ENCODE peak calls at places on chromosomes 11 and 22, in ten cellular contexts. S is right lobe of liver; C is psoas muscle; D is thyroid gland; G is uterus; N is neuronal stem cell; H is aorta; B is fibroblast of lung; I is left lung; L is CD8-positive, alpha-beta T cell. J is an unnamed sample. For H3K4me1 and H3K9me3, the result is how much of the 10 kb centered on the place peaks cover.

GRCh38 chr11:104033134-104033533 is 3.3 kb upstream of the DDI1 start:
- DNase-seq in S (no peak), C (no peak), D (no peak), G (no peak), N (no peak), H (no peak), B (peak), I (no peak), L (no peak), J (no peak)

GRCh38 chr22:19691007-19691720 is 23.1 kb upstream of the SEPTIN5 start:
- DNase-seq in S (no peak), C (no peak), D (no peak), G (no peak), N (no peak), H (no peak), B (no peak), I (no peak), L (no peak), J (no peak)

GRCh38 chr11:62124186-62125113 is 639 bp downstream of the INCENP start:
- DNase-seq in S (no peak), C (no peak), D (peak), G (no peak), N (no peak), H (peak), B (peak), I (no peak), L (no peak), J (no peak)

GRCh38 chr11:6746086-6746618 is 25.6 kb downstream of the OR2AG2 start:
- DNase-seq in S (no peak), C (no peak), D (no peak), G (no peak), N (no peak), H (no peak), B (no peak), I (no peak), L (peak), J (peak)

GRCh38 chr11:92596596-92597317 is 372.1 kb downstream of the FAT3 start:
- DNase-seq in S (no peak), C (no peak), D (no peak), G (no peak), N (no peak), H (no peak), B (no peak), I (no peak), L (no peak), J (no peak)

GRCh38 chr11:110093407-110094297 is 460 bp downstream of the ZC3H12C start:
- DNase-seq in S (peak), C (peak), D (peak), G (peak), N (peak), H (peak), B (peak), I (peak), L (no peak), J (no peak)

GRCh38 chr11:64644348-64645242 is 53.6 kb downstream of the SLC22A12 start:
- DNase-seq in S (no peak), C (no peak), D (peak), G (no peak), N (no peak), H (no peak), B (no peak), I (no peak), L (no peak), J (no peak)

GRCh38 chr11:9030601-9031000 is 26.8 kb upstream of the NRIP3 start:
- DNase-seq in S (no peak), C (no peak), D (no peak), G (no peak), N (no peak), H (no peak), B (no peak), I (no peak), L (no peak), J (no peak)

GRCh38 chr11:20066013-20066782 is 94.1 kb downstream of the DBX1 start:
- DNase-seq in S (no peak), C (no peak), D (no peak), G (no peak), N (no peak), H (no peak), B (no peak), I (no peak), L (no peak), J (no peak)

GRCh38 chr22:27327981-27328721 is 473.4 kb downstream of the MN1 start:
- DNase-seq in S (no peak), C (no peak), D (no peak), G (no peak), N (no peak), H (no peak), B (no peak), I (no peak), L (no peak), J (no peak)

GRCh38 chr11:105000167-105000566 is 22.8 kb downstream of the CASP5 start:
- DNase-seq in S (no peak), C (no peak), D (no peak), G (no peak), N (no peak), H (no peak), B (no peak), I (no peak), L (no peak), J (no peak)

GRCh38 chr11:45158891-45159605 is 12.6 kb downstream of the PRDM11 start:
- DNase-seq in S (no peak), C (no peak), D (peak), G (no peak), N (no peak), H (peak), B (no peak), I (no peak), L (no peak), J (no peak)
- H3K27ac ChIP-seq in S (no peak), C (peak), D (peak), G (peak), N (no peak), H (peak), B (no peak), I (no peak), L (no peak), J (no peak)

DNA sequence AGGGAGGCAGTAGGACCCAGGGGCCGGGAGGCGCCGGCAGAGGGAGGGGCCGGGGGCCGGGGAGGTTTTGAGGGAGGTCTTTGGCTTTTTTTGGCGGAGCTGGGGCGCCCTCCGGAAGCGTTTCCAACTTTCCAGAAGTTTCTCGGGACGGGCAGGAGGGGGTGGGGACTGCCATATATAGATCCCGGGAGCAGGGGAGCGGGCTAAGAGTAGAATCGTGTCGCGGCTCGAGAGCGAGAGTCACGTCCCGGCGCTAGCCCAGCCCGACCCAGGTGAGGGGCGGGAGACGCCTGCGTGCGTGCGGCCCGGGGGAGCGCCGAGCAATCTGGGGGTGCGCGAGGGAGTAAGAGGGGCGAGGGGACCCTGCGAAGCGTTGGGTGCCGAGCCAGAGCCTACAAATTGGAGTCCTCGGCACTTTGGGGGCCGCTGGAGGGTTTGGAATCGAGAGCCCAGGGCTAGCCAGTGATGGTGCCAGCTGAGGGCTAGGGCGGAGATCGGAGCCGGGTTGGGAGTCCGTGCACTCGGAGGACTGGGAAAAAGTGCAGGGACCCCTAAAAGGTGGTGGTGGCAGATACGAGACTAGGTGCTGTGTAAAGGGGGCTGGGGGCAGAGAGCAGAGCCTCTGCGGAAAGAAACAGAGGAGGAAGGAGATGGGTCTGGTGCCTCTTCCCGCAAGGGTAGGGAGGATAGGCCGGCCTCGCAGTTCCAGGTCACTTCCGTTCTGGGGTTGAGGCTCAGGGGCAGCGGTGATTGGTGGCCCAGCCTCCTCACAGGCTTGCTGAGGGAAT is at the start of gene SERPINH1:
- DNase-seq in S (peak), C (peak), D (peak), G (peak), N (no peak), H (peak), B (peak), I (peak), L (peak), J (peak)
- H3K4me1 ChIP-seq in S (under half), C (half or more), D (half or more), G (under half), N (half or more), H (under half), B (under half), I (half or more), L (under half), J (under half)

DNA sequence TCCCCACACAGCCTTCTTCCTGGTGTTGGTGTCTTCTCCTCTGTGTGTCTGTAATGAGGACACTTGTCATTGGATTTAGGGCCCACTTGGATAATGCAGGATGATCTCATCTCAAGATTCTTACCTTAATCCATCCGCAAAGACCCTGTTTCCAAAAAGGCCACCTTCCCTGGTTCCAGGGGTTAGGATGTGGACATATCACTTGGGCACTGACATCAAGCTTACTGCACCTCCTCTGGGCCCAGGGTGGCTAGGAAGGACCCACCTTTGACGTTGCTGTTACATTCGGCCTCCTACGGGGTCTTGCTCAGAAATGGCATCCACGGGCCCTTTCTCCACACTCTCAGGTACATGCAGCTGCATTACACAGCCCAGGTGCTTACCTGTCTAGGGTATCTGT is 535.9 kb downstream of the BRD1 start:
- DNase-seq in S (no peak), C (no peak), D (no peak), G (no peak), N (no peak), H (no peak), B (no peak), I (no peak), L (no peak), J (no peak)
- H3K9me3 ChIP-seq in S (under half), C (under half), D (under half), G (under half), N (under half), H (under half), B (under half), I (under half), L (under half), J (under half)

DNA sequence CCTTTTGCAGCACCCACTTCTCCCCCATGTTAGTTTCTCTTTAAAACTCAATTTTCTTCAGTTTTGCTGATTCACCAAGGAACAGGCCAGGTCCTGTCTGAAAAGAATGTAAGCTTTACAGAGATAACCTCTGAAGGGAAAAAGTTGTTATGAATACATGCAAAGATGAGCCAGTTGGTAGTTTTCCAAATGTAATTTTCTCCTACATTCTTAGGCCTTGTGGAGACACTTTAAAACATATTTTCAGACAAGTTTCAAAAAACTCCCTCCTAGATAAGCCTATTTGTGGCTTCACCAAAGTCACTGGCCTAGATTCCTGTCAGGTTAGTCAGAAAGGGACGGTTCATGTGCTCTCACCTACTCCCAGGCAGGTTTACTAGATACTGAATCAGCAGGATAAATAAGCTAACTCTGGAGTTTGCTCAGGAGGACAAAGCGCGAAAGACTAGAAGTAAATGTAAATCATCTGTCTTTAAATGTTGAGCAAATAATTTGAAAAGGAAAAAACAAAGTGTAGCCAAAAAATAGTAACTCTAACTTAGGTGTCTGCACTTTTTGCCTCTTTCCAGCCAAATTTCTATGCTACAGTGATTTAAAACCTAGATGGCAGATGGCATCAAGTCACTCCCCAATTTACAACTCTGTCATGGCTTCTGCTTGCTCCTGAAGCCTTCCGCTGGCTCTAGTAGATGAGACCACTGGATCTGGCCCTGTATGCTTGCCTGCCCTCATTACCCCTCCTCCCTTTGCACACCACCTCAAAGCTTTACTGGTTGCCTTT is 4.9 kb upstream of the ATP6V1E1 start:
- DNase-seq in S (no peak), C (no peak), D (no peak), G (no peak), N (no peak), H (no peak), B (peak), I (no peak), L (no peak), J (no peak)
- H3K27ac ChIP-seq in S (peak), C (peak), D (peak), G (peak), N (no peak), H (no peak), B (peak), I (no peak), L (no peak), J (no peak)

GRCh38 chr11:76669901-76670474 is 559 bp downstream of the LRRC32 start:
- DNase-seq in S (peak), C (peak), D (no peak), G (peak), N (no peak), H (peak), B (peak), I (no peak), L (no peak), J (no peak)

GRCh38 chr11:76667856-76668255 is 2.7 kb downstream of the LRRC32 start:
- DNase-seq in S (peak), C (no peak), D (no peak), G (peak), N (no peak), H (peak), B (no peak), I (peak), L (no peak), J (no peak)

GRCh38 chr11:76667271-76667818 is 3.2 kb downstream of the LRRC32 start:
- DNase-seq in S (peak), C (no peak), D (no peak), G (peak), N (no peak), H (peak), B (no peak), I (peak), L (no peak), J (no peak)

GRCh38 chr11:76666830-76667229 is 3.7 kb downstream of the LRRC32 start:
- DNase-seq in S (peak), C (no peak), D (no peak), G (no peak), N (no peak), H (peak), B (no peak), I (no peak), L (no peak), J (no peak)

DNA sequence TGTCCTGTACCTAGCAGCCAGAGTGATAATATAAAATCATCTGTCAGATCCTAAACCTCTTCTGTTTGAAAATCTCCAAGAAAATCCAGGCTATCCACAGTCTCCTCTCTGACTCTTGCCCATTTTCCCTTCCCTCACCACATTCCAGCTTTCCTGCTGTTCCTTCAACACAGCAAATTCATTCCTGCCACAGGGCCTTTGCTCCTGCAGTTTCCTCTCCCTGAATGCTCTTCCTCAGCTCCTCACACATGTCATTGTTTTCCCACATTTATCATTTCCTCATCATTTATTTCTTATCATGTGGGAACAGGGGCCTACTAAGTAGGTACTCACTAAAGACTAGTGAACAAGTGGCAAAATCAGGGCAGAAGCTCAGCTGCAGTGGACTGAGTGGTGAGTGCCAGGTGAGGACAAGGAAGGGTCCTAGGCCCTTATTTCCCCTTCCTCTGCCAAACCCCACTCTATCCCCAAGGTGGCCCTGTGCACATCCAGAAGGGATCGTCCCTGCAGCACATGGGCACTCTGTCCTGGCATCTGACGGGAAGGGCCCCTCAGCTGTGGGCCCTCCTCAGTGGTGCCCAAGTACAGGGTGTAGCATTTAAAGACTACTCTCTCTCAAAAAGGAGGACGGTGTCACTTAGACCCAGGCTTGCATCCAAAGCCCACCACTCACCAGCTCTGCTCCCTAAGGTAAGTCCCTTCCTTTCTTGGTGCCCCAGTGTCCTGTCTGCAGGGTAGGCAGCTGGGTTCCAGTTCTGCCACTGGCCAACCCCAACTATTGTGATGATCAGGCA is 2.0 kb downstream of the LRRC32 start:
- DNase-seq in S (peak), C (peak), D (no peak), G (peak), N (no peak), H (peak), B (no peak), I (peak), L (no peak), J (no peak)
- H3K4me1 ChIP-seq in S (under half), C (under half), D (under half), G (under half), N (under half), H (under half), B (under half), I (under half), L (under half), J (half or more)